ENCODE peak calls at places on chromosomes 12 and 14, in four cellular contexts. M is A549, E is HepG2, O is K562. D is an unnamed sample.

GRCh38 chr12:46617167-46617566 is 208.6 kb downstream of the SLC38A4 start:
- DNase-seq in M (no peak), E (no peak), O (no peak), D (no peak)

GRCh38 chr14:99803803-99804202 is 10.6 kb downstream of the EML1 start:
- DNase-seq in E (no peak), M (no peak), O (no peak), D (no peak)

GRCh38 chr14:64324461-64325255 is 30.5 kb upstream of the ESR2 start:
- DNase-seq in M (no peak), E (no peak), O (no peak), D (no peak)

GRCh38 chr14:45112886-45113772 is 21.2 kb downstream of the FKBP3 start:
- DNase-seq in M (peak), E (peak), O (no peak), D (no peak)

GRCh38 chr12:16913832-16914490 is 308.0 kb upstream of the LMO3 start:
- DNase-seq in M (peak), E (no peak), O (no peak), D (no peak)

GRCh38 chr12:52193991-52194390 is 2.2 kb upstream of the KRT80 start:
- DNase-seq in O (no peak), M (no peak), E (no peak), D (no peak)

GRCh38 chr12:122841544-122842321 is 6.5 kb downstream of the HIP1R start:
- DNase-seq in M (no peak), O (no peak), E (peak), D (no peak)

GRCh38 chr12:119153477-119154434 is 25.0 kb upstream of the HSPB8 start:
- DNase-seq in M (peak), E (no peak), O (peak), D (no peak)

GRCh38 chr12:77685112-77685511 is 145.6 kb upstream of the NAV3 start:
- DNase-seq in E (peak), M (peak), O (peak), D (peak)

GRCh38 chr12:29039013-29039412 is 110.1 kb upstream of the FAR2 start:
- DNase-seq in E (no peak), M (no peak), O (no peak), D (no peak)

DNA sequence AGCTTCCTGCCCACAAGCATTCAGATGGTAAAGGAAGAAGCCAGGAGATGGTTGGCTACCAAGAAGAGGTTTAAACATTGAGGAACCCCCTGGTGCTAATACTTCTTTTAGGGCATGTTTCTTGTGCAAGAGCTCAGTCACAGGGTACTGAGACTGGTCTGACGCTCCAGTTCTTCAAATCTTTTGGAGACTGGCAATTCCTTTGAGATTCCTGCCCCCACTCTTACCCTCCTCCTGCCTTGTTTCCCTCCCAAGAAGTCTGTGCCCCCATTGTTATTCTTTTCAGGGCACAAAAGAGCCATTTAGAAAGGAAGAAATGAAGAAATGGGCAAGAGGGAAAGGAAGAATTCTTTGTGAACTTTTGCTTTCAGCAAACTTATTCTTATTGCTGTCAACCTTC is 11.8 kb downstream of the A2ML1 start:
- DNase-seq in O (no peak), E (no peak), M (no peak), D (no peak)
- TF ChIP-seq KDM1A in O (no peak), E (no peak), M (no peak), D (no peak)

GRCh38 chr14:101502761-101503392 is 58.4 kb upstream of the DIO3 start:
- DNase-seq in E (no peak), M (no peak), O (no peak), D (no peak)
- TF ChIP-seq MYC in E (no peak), M (no peak), O (no peak), D (no peak)

GRCh38 chr12:76018672-76019071 is 12.9 kb downstream of the PHLDA1 start:
- DNase-seq in O (no peak), E (no peak), M (no peak), D (no peak)

GRCh38 chr12:76020281-76020680 is 11.3 kb downstream of the PHLDA1 start:
- DNase-seq in E (no peak), O (no peak), M (peak), D (peak)

GRCh38 chr12:76018111-76018510 is 13.5 kb downstream of the PHLDA1 start:
- DNase-seq in O (no peak), E (peak), M (peak), D (no peak)

GRCh38 chr12:76023069-76023690 is 8.4 kb downstream of the PHLDA1 start:
- DNase-seq in E (no peak), M (no peak), O (no peak), D (no peak)

GRCh38 chr12:76020731-76021672 is 10.6 kb downstream of the PHLDA1 start:
- DNase-seq in M (peak), E (no peak), O (peak), D (peak)
- TF ChIP-seq KDM1A in M (no peak), E (no peak), O (no peak), D (no peak)

GRCh38 chr12:92784795-92785562 is 82.2 kb downstream of the PLEKHG7 start:
- DNase-seq in E (peak), M (peak), O (peak), D (peak)
- TF ChIP-seq MYC in E (no peak), M (no peak), O (no peak), D (no peak)

GRCh38 chr12:42326466-42327226 is 679 bp downstream of the PPHLN1 start:
- DNase-seq in M (peak), O (peak), E (peak), D (no peak)

GRCh38 chr12:42325326-42325775 is 543 bp downstream of the ZCRB1 start:
- DNase-seq in M (no peak), O (no peak), E (no peak), D (no peak)

GRCh38 chr12:42327227-42327590 is 1.2 kb downstream of the PPHLN1 start:
- DNase-seq in O (no peak), M (no peak), E (no peak), D (no peak)

GRCh38 chr12:42323856-42324255 is 2.0 kb downstream of the ZCRB1 start:
- DNase-seq in O (no peak), E (no peak), M (no peak), D (no peak)

DNA sequence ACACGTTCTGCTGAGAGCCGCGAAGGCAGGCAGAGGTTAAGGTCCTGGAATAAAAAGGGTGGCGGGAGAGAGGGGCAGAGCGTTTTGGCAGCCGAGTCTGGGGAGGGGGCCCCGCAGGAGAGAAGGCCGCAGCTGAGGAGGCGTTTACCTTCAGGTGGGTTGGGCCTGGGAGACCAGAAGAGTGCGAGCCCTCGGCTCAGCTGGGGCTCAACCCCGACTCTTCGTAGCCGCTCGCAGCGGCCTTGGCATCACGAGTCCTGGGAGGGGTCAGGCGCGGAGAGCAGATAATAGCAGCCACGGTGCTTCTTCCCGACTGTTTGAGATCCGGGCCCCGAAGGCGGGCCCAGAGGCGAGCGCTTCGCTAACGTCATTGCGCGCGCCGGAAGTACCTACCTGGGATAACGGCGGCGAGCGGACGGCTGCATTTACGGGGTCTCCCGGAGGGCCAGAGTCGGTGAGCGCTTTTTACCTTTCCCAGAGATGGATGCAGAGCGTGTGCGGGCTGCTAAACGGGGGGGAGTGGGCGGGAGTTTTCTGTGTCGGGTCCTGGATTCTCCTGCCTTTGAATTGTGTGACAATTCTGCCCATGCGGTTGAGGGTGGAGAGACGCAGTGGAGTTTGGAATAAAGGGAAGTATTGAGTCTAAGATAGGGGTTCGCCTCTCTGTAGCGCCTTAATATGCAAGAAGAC is at the start of the genes PPHLN1 and ZCRB1:
- DNase-seq in E (peak), O (peak), M (peak), D (no peak)
- TF ChIP-seq KDM1A in E (no peak), O (no peak), M (no peak), D (no peak)

DNA sequence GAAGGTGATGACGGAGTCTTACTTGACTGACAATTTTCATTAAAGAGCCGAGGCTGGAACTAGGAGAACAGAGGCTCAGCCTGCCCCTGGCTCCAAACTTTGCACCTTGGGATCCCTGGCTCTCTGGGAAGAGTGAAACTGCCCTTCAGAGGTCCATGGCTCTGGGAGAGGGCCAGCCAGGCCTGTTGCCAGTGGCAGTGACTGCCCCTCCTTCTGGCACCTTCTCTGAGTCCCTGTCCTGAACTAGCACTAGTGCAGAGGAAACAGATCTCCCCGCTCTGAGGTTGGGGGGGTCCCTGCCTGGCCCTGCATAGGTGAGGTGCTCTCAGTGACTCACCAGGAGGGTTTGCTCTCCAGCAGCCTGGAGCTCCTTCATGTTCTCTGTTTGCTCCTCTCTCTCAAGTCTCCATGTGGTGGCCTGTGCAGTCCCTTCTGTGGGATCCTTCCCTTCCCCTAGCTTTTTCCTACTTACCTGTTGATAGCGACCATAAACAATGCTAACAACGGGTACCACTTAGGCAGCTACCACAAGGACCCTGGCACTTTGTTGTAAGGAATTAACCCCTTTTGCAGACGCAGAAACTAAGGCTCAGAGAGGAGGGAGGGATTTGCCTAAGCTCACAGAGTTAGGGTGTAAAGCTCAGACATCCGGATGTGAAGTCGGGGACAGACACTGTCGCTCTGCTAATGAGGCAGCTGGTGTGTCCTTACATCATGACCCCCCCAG is 22.4 kb downstream of the FAM222A start:
- DNase-seq in O (no peak), M (no peak), E (no peak), D (no peak)
- TF ChIP-seq MYC in O (no peak), M (no peak), E (no peak), D (no peak)

GRCh38 chr14:38197001-38197760 is 10.5 kb upstream of the SSTR1 start:
- DNase-seq in O (no peak), E (no peak), M (no peak), D (no peak)
- TF ChIP-seq KDM1A in O (no peak), E (no peak), M (no peak), D (no peak)